ENCODE peak calls at places on chromosomes 1 and 21, in four cellular contexts. N is HepG2, L is GM12878, B is K562. H is an unnamed sample.

GRCh38 chr1:9234223-9235122 is at the start of gene H6PD:
- DNase-seq in N (peak), L (no peak), B (peak), H (peak)

GRCh38 chr1:41274827-41275519 is 32.9 kb upstream of the SCMH1 start:
- DNase-seq in N (no peak), L (no peak), B (no peak), H (no peak)

GRCh38 chr1:30010506-30011106 is 712.8 kb downstream of the MATN1 start:
- DNase-seq in N (no peak), L (no peak), B (no peak), H (no peak)

GRCh38 chr1:159196543-159196942 is 8.1 kb upstream of the ACKR1 start:
- DNase-seq in N (no peak), L (no peak), B (peak), H (no peak)

GRCh38 chr1:3067671-3068399 is 1.2 kb upstream of the PRDM16 start:
- DNase-seq in N (no peak), L (no peak), B (no peak), H (no peak)

GRCh38 chr1:27365372-27366112 is 1.2 kb downstream of the MAP3K6 start:
- DNase-seq in N (peak), L (no peak), B (peak), H (peak)

GRCh38 chr1:233229291-233229690 is 66.2 kb downstream of the PCNX2 start:
- DNase-seq in N (no peak), L (no peak), B (no peak), H (peak)

GRCh38 chr1:11729498-11730428 is 6.2 kb upstream of the AGTRAP start:
- DNase-seq in N (peak), L (no peak), B (peak), H (no peak)

GRCh38 chr1:212666116-212666775 is 33.4 kb downstream of the BATF3 start:
- DNase-seq in N (no peak), L (no peak), B (no peak), H (no peak)

GRCh38 chr1:84810343-84810742 is 82.7 kb downstream of the LPAR3 start:
- DNase-seq in N (no peak), L (no peak), B (no peak), H (no peak)

GRCh38 chr1:214708321-214708960 is 105.4 kb downstream of the CENPF start:
- DNase-seq in N (no peak), L (no peak), B (no peak), H (peak)

GRCh38 chr1:182198006-182198605 is 136.6 kb upstream of the ZNF648 start:
- DNase-seq in N (no peak), L (no peak), B (peak), H (no peak)

GRCh38 chr1:206714331-206715058 is 29.8 kb downstream of the MAPKAPK2 start:
- DNase-seq in N (no peak), L (no peak), B (no peak), H (peak)

GRCh38 chr1:43420874-43421273 is 31.2 kb downstream of the SZT2 start:
- DNase-seq in N (no peak), L (no peak), B (no peak), H (no peak)

GRCh38 chr1:164735315-164736052 is 176.5 kb downstream of the PBX1 start:
- DNase-seq in N (no peak), L (no peak), B (peak), H (peak)

GRCh38 chr1:202802998-202803932 is 5.0 kb downstream of the KDM5B start:
- DNase-seq in N (no peak), L (no peak), B (no peak), H (peak)

GRCh38 chr1:67323087-67323486 is 15.4 kb downstream of the IL12RB2 start:
- DNase-seq in N (no peak), L (no peak), B (no peak), H (no peak)

GRCh38 chr21:32185726-32186125 is 93.1 kb downstream of the MIS18A start:
- DNase-seq in N (no peak), L (no peak), B (no peak), H (no peak)

GRCh38 chr1:59077739-59078503 is 219.0 kb upstream of the FGGY start:
- DNase-seq in N (no peak), L (no peak), B (no peak), H (no peak)

GRCh38 chr1:13228343-13228781 is 2.4 kb upstream of the PRAMEF18 start:
- DNase-seq in N (no peak), L (no peak), B (peak), H (no peak)

GRCh38 chr1:179082308-179083030 is 599 bp downstream of the TOR3A start:
- DNase-seq in N (peak), L (no peak), B (peak), H (no peak)

GRCh38 chr21:25934771-25935224 is 200.0 kb downstream of the GABPA start:
- DNase-seq in N (peak), L (no peak), B (no peak), H (peak)

GRCh38 chr1:113905435-113905861 is 322 bp downstream of the DCLRE1B start:
- DNase-seq in N (peak), L (no peak), B (peak), H (no peak)

GRCh38 chr1:11787251-11787803 is 18.4 kb downstream of the MTHFR start:
- DNase-seq in N (no peak), L (no peak), B (no peak), H (peak)

GRCh38 chr1:85407978-85408377 is 57.0 kb downstream of the DDAH1 start:
- DNase-seq in N (no peak), L (no peak), B (no peak), H (no peak)

GRCh38 chr1:96090134-96090533 is 631.5 kb upstream of the PTBP2 start:
- DNase-seq in N (no peak), L (no peak), B (no peak), H (no peak)

GRCh38 chr1:168083456-168084325 is 53.0 kb downstream of the GPR161 start:
- DNase-seq in N (no peak), L (no peak), B (no peak), H (no peak)

GRCh38 chr1:147225193-147225730 is at the start of gene FMO5:
- DNase-seq in N (no peak), L (no peak), B (peak), H (peak)

GRCh38 chr1:37387854-37388253 is 86.5 kb upstream of the ZC3H12A start:
- DNase-seq in N (no peak), L (no peak), B (no peak), H (no peak)

GRCh38 chr1:76040327-76040868 is 34.1 kb upstream of the ST6GALNAC3 start:
- DNase-seq in N (peak), L (no peak), B (peak), H (no peak)

GRCh38 chr1:97930472-97930871 is 9.6 kb upstream of the DPYD start:
- DNase-seq in N (peak), L (no peak), B (no peak), H (no peak)

GRCh38 chr1:157969693-157970485 is 23.6 kb upstream of the KIRREL1 start:
- DNase-seq in N (peak), L (no peak), B (peak), H (peak)

DNA sequence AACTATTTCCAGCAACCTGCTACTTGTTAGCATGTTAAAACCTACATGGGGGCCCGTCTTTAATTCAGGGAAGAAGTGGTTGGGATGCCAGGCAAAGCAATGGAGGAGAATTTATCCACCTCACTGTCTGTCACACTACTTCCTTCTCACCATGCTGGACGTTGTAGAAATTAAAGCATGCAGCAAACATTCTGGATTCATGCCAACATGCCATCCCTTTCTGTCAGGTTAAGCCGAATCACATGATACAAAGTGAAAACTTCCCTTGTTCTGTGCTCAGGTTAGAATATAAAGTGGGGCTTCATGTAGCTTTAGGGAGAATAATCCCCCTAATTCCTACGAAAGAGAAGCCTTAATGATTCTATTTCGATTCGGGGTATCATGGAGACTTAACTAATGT is 95.5 kb downstream of the ERG start:
- DNase-seq in N (no peak), L (no peak), B (no peak), H (no peak)
- TF ChIP-seq MXI1 in N (no peak), L (no peak), B (no peak), H (no peak)

GRCh38 chr1:48049823-48050539 is 52.8 kb upstream of the TRABD2B start:
- DNase-seq in N (no peak), L (no peak), B (no peak), H (no peak)

GRCh38 chr1:48054246-48054645 is 57.1 kb upstream of the TRABD2B start:
- DNase-seq in N (no peak), L (no peak), B (no peak), H (no peak)

GRCh38 chr1:48048980-48049379 is 51.8 kb upstream of the TRABD2B start:
- DNase-seq in N (no peak), L (no peak), B (no peak), H (no peak)

GRCh38 chr1:48052923-48053291 is 55.7 kb upstream of the TRABD2B start:
- DNase-seq in N (no peak), L (no peak), B (no peak), H (no peak)

DNA sequence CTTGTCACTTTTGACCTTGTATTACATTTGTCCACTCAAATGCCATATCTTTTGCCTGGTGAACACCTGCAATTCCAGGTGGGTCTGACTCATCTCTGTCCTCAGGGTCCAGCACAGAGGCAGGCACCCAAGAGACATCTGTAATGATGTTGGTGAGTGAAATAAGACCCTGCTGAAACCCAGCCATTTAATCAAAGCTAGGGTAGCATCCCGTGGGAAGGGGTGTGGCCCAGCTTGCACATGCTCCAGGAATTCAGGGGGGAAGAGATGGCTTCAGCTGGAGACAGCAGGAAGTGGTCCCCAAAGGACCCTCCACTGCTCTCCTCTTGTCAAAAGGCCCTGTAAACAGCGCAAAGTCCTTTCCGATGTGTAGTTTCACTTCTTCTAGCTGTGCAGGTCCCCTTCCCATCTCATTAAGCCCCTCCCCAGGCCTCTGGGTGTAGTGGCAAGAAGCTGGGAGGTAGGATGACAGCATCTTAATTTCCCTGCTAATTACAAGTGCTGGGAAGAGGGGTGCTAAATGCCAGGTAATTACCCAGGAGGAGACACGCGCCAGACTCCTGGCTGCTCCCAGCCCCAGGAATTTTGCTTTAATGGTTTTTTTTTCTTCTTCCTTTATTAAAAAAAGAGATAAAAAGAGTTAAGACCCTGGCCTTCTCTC is 54.4 kb upstream of the TRABD2B start:
- DNase-seq in N (no peak), L (no peak), B (no peak), H (no peak)
- TF ChIP-seq BHLHE40 in N (no peak), L (no peak), B (no peak), H (no peak)

DNA sequence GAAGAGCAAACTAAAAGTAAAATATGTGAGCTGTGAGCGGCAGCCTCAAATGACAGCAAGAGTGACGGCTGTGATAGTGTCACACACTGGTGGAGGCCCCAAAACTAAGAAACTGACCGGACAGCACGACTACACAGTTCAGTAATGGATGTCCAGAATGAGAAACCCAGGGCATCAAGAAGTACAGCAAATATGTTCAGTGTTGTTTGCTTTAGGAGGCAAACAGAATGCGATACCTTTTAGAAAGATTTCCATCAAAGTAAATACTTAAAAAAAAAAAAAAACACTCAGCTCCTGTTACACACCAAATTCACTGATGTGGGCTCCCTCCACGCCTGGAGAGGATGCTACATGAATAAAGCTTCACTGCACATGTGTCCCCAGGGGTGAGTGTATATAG is 1.1 kb upstream of the PKP1 start:
- DNase-seq in N (no peak), L (no peak), B (no peak), H (no peak)
- TF ChIP-seq MXI1 in N (no peak), L (no peak), B (no peak), H (no peak)

GRCh38 chr21:45388011-45388521 is 16.9 kb upstream of the COL18A1 start:
- DNase-seq in N (no peak), L (no peak), B (no peak), H (no peak)

GRCh38 chr21:45386336-45386727 is 18.6 kb upstream of the COL18A1 start:
- DNase-seq in N (no peak), L (no peak), B (no peak), H (no peak)

GRCh38 chr21:45387506-45387905 is 17.5 kb upstream of the COL18A1 start:
- DNase-seq in N (no peak), L (no peak), B (no peak), H (no peak)

GRCh38 chr21:45385549-45386050 is 19.4 kb upstream of the COL18A1 start:
- DNase-seq in N (no peak), L (no peak), B (no peak), H (no peak)

GRCh38 chr21:45386728-45387371 is 18.1 kb upstream of the COL18A1 start:
- DNase-seq in N (no peak), L (no peak), B (no peak), H (peak)
- TF ChIP-seq BHLHE40 in N (no peak), L (no peak), B (peak), H (peak)

GRCh38 chr21:34514576-34515135 is 2.6 kb upstream of the KCNE1 start:
- DNase-seq in N (no peak), L (no peak), B (no peak), H (peak)
- TF ChIP-seq MXI1 in N (no peak), L (no peak), B (no peak), H (no peak)

GRCh38 chr1:175320804-175321203 is 128.2 kb upstream of the KIAA0040 start:
- DNase-seq in N (no peak), L (no peak), B (no peak), H (no peak)

GRCh38 chr1:175318633-175319032 is 126.1 kb upstream of the KIAA0040 start:
- DNase-seq in N (no peak), L (no peak), B (no peak), H (no peak)

GRCh38 chr1:175317795-175318194 is 125.2 kb upstream of the KIAA0040 start:
- DNase-seq in N (no peak), L (no peak), B (no peak), H (no peak)

GRCh38 chr1:175319912-175320230 is 127.3 kb upstream of the KIAA0040 start:
- DNase-seq in N (no peak), L (no peak), B (no peak), H (no peak)

DNA sequence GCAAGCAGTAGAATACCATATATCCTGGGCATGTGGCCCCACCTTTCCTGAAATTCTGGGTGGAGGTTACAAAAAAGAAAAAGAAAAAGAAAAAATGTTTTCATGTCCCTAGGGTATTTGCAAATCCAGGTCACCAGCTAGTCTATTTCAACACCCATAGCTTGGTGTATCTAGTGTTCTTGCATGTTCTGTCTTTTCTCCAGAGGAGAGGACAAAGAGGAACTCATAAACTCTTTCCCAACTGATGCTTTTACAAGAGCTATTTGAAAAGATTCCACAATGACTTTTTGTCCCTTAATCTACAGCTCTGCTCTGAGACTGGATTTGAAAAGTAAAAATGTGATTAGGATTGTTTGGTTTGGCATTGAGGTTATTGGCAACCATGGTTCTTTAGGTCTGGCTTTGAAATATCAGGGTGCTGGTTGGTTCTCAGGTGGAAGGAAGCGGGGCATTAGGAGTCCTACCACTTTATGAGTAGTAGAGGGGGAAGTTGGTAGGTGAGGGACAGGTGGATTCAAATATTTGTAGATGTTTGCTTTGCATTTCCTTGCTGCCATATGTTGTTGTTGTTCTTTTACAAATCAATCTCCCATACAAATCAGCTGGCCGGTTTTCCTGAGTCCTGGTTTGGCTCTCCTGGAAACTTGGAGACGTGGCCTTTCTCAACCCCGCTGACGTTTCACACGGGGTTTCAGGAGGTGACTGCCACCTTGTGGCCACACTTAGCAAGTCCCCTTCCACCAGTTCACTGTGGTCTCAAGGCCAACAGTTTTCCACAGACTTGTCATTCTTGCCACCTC is 126.7 kb upstream of the KIAA0040 start:
- DNase-seq in N (peak), L (peak), B (peak), H (peak)
- TF ChIP-seq BHLHE40 in N (no peak), L (no peak), B (no peak), H (no peak)

GRCh38 chr21:27741736-27742135 is 774.8 kb upstream of the ADAMTS5 start:
- DNase-seq in N (no peak), L (no peak), B (no peak), H (no peak)

GRCh38 chr21:27740084-27740483 is 773.2 kb upstream of the ADAMTS5 start:
- DNase-seq in N (no peak), L (no peak), B (no peak), H (no peak)

GRCh38 chr21:27735699-27736098 is 768.8 kb upstream of the ADAMTS5 start:
- DNase-seq in N (no peak), L (no peak), B (no peak), H (no peak)

GRCh38 chr21:27743971-27744564 is 777.2 kb upstream of the ADAMTS5 start:
- DNase-seq in N (no peak), L (no peak), B (no peak), H (no peak)

GRCh38 chr21:27739187-27739586 is 772.3 kb upstream of the ADAMTS5 start:
- DNase-seq in N (no peak), L (no peak), B (no peak), H (no peak)
- TF ChIP-seq MXI1 in N (no peak), L (no peak), B (no peak), H (no peak)

GRCh38 chr1:231335663-231336602 is 1.7 kb downstream of the EXOC8 start:
- DNase-seq in N (peak), L (no peak), B (no peak), H (no peak)
- TF ChIP-seq BHLHE40 in N (no peak), L (no peak), B (no peak), H (no peak)

GRCh38 chr1:23478896-23479790 is 4.8 kb downstream of the ASAP3 start:
- DNase-seq in N (peak), L (no peak), B (peak), H (peak)

GRCh38 chr1:23475134-23475628 is 8.8 kb downstream of the ASAP3 start:
- DNase-seq in N (no peak), L (no peak), B (no peak), H (peak)

GRCh38 chr1:23480187-23481025 is 3.6 kb downstream of the ASAP3 start:
- DNase-seq in N (no peak), L (no peak), B (no peak), H (no peak)

GRCh38 chr1:23475641-23476040 is 8.3 kb downstream of the ASAP3 start:
- DNase-seq in N (no peak), L (no peak), B (no peak), H (no peak)

GRCh38 chr1:23477359-23478144 is 6.4 kb downstream of the ASAP3 start:
- DNase-seq in N (no peak), L (no peak), B (no peak), H (no peak)
- TF ChIP-seq MXI1 in N (no peak), L (no peak), B (no peak), H (no peak)

DNA sequence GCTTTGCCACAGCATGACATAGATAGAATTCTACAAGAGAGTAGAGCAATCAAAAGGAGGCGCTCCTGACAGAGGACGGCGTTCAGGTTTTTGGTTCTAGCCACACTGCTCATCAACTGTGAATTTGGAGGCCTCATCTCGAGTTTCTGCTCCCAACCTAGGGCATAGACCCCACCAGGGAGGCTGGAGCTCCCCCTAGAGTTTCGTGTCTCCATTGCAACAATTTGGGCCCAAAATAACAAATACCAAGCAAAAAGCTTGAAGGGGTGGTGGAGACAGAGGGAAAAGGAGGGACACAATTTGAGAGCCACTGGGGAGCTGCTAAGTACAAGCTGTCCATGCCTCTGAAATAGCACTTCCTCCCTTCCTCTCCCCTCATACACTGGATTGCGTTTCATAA is 297.0 kb downstream of the GPATCH2 start:
- DNase-seq in N (peak), L (no peak), B (peak), H (peak)
- TF ChIP-seq BHLHE40 in N (no peak), L (no peak), B (no peak), H (no peak)

H was measured in IMR-90.